ENCODE peak calls at places on chromosomes 1 and 21, in seven cellular contexts. M is CD4-positive, alpha-beta memory T cell; W is CD8-positive, alpha-beta T cell; B is left ventricle myocardium inferior; D is fibroblast of lung; C is cardiac muscle cell; O is keratinocyte. L is an unnamed sample.

GRCh38 chr21:35686156-35686555 is 374.2 kb downstream of the SETD4 start:
- DNase-seq in D (no peak), C (no peak), O (no peak), B (no peak), M (no peak), W (no peak), L (no peak)

GRCh38 chr1:1623181-1623630 is 7.9 kb downstream of the MIB2 start:
- DNase-seq in C (no peak), B (no peak), M (no peak), O (no peak), D (no peak), W (no peak), L (no peak)

GRCh38 chr1:229006121-229006870 is 264.6 kb upstream of the RAB4A start:
- DNase-seq in O (no peak), B (no peak), M (no peak), W (no peak), C (peak), D (no peak), L (no peak)

GRCh38 chr1:205424881-205425635 is 3.2 kb upstream of the LEMD1 start:
- DNase-seq in W (no peak), C (no peak), D (no peak), B (no peak), M (no peak), O (no peak), L (no peak)

GRCh38 chr1:832136-832535 is 91.6 kb upstream of the SAMD11 start:
- DNase-seq in D (no peak), W (no peak), B (no peak), M (no peak), C (no peak), O (no peak), L (no peak)

GRCh38 chr1:171715813-171716251 is 26.0 kb downstream of the VAMP4 start:
- DNase-seq in C (peak), O (no peak), M (no peak), W (no peak), B (no peak), D (peak), L (no peak)

GRCh38 chr1:234593109-234593508 is 16.9 kb downstream of the IRF2BP2 start:
- DNase-seq in B (no peak), W (no peak), D (no peak), M (no peak), O (no peak), C (no peak), L (no peak)

GRCh38 chr1:41712687-41713086 is 206.0 kb downstream of the HIVEP3 start:
- DNase-seq in B (peak), O (no peak), C (no peak), M (no peak), W (no peak), D (no peak), L (peak)

GRCh38 chr21:21085206-21085605 is 87.0 kb downstream of the NCAM2 start:
- DNase-seq in B (no peak), O (no peak), C (no peak), W (no peak), M (no peak), D (no peak), L (no peak)

GRCh38 chr21:23963454-23963853 is 1643.8 kb downstream of the MRPL39 start:
- DNase-seq in O (no peak), W (no peak), D (no peak), C (no peak), M (no peak), B (no peak), L (no peak)

GRCh38 chr1:234533975-234534876 is 55.2 kb upstream of the TARBP1 start:
- DNase-seq in C (peak), D (peak), M (no peak), O (no peak), B (peak), W (no peak), L (peak)

GRCh38 chr1:67749844-67750689 is 65.1 kb downstream of the GADD45A start:
- DNase-seq in D (peak), B (no peak), W (no peak), O (no peak), M (no peak), C (peak), L (no peak)

GRCh38 chr1:31161571-31161970 is 78.1 kb downstream of the NKAIN1 start:
- DNase-seq in C (peak), D (no peak), M (no peak), W (no peak), O (no peak), B (no peak), L (no peak)

GRCh38 chr1:11646317-11646716 is 7.9 kb downstream of the FBXO2 start:
- DNase-seq in M (no peak), B (no peak), W (no peak), C (no peak), O (no peak), D (no peak), L (no peak)

GRCh38 chr1:60227581-60228252 is 154.1 kb upstream of the C1orf87 start:
- DNase-seq in D (peak), O (no peak), C (peak), W (no peak), M (no peak), B (no peak), L (no peak)

GRCh38 chr21:36901575-36901974 is 64.9 kb downstream of the HLCS start:
- DNase-seq in W (no peak), C (no peak), D (no peak), O (no peak), B (no peak), M (no peak), L (no peak)

GRCh38 chr1:156797212-156797871 is 19.3 kb downstream of the SH2D2A start:
- DNase-seq in B (no peak), W (peak), M (peak), D (peak), O (no peak), C (peak), L (no peak)

GRCh38 chr1:16618719-16619118 is 5.4 kb upstream of the NBPF1 start:
- DNase-seq in D (no peak), B (no peak), M (no peak), C (no peak), O (no peak), W (no peak), L (peak)

GRCh38 chr1:107171378-107171777 is 30.5 kb downstream of the NTNG1 start:
- DNase-seq in C (no peak), M (no peak), D (no peak), B (no peak), O (no peak), W (no peak), L (no peak)

GRCh38 chr1:81304187-81304586 is 496.5 kb upstream of the ADGRL2 start:
- DNase-seq in O (no peak), C (peak), B (no peak), D (peak), W (no peak), M (no peak), L (no peak)

GRCh38 chr1:247294282-247294681 is 37.4 kb downstream of the ZNF496 start:
- DNase-seq in C (peak), M (no peak), O (no peak), W (no peak), B (no peak), D (peak), L (no peak)

GRCh38 chr1:2314297-2314802 is 77.0 kb downstream of the MORN1 start:
- DNase-seq in W (no peak), M (peak), B (peak), D (peak), O (peak), C (peak), L (peak)

GRCh38 chr1:200737647-200738296 is 921 bp upstream of the CAMSAP2 start:
- DNase-seq in O (no peak), C (no peak), D (no peak), M (no peak), B (no peak), W (no peak), L (no peak)

GRCh38 chr1:200739499-200740290 is 1.0 kb downstream of the CAMSAP2 start:
- DNase-seq in W (no peak), D (no peak), O (no peak), B (no peak), C (peak), M (no peak), L (peak)

GRCh38 chr1:200738733-200739498 is at the start of gene CAMSAP2:
- DNase-seq in C (peak), W (peak), B (peak), O (no peak), M (peak), D (peak), L (peak)

GRCh38 chr1:200740291-200741212 is 1.9 kb downstream of the CAMSAP2 start:
- DNase-seq in M (no peak), B (no peak), C (peak), W (no peak), O (no peak), D (peak), L (no peak)

DNA sequence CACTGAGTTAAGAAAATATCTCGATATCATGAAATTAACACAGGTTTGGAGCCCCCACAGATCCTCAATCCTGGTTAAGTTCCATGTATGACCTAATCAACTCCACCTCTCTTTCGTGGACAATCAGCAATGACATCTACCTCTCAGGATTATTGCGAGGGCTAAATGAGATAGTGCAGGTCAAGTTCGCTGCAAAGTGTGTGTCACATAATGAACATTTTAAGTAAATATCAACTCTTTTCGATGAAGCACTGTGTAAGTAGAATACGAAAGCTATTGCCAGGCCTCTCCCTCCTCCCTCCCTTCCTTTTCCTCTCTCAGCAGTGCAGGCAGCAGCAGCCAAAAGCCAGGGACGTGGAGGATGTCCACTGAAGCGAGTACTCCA is 353 bp upstream of the CAMSAP2 start:
- DNase-seq in B (no peak), M (no peak), D (no peak), C (peak), O (no peak), W (no peak), L (no peak)
- H3K27ac ChIP-seq in B (peak), M (no peak), D (peak), C (peak), O (peak), W (peak), L (no peak)

GRCh38 chr1:27536767-27537166 is 46.8 kb upstream of the WASF2 start:
- DNase-seq in O (no peak), C (peak), W (no peak), B (peak), D (peak), M (peak), L (peak)

GRCh38 chr1:27535386-27535785 is 45.4 kb upstream of the WASF2 start:
- DNase-seq in W (no peak), B (no peak), M (no peak), O (no peak), D (no peak), C (no peak), L (no peak)

GRCh38 chr1:27536004-27536757 is 46.2 kb upstream of the WASF2 start:
- DNase-seq in O (no peak), W (no peak), B (no peak), C (no peak), D (no peak), M (no peak), L (no peak)

GRCh38 chr1:27539901-27540861 is 50.2 kb upstream of the WASF2 start:
- DNase-seq in O (peak), M (peak), C (no peak), B (no peak), D (no peak), W (no peak), L (no peak)

GRCh38 chr1:27538793-27539192 is 48.8 kb upstream of the WASF2 start:
- DNase-seq in W (no peak), O (no peak), M (peak), B (no peak), D (peak), C (peak), L (no peak)
- H3K27ac ChIP-seq in W (no peak), O (peak), M (no peak), B (peak), D (peak), C (peak), L (peak)

GRCh38 chr1:165902565-165902964 is 75.2 kb downstream of the UCK2 start:
- DNase-seq in O (no peak), C (no peak), W (no peak), M (no peak), D (no peak), B (no peak), L (no peak)

GRCh38 chr1:165898837-165899236 is 71.4 kb downstream of the UCK2 start:
- DNase-seq in B (no peak), C (peak), W (no peak), O (peak), M (no peak), D (peak), L (peak)

GRCh38 chr1:165897326-165898303 is 70.2 kb downstream of the UCK2 start:
- DNase-seq in D (peak), M (no peak), O (no peak), B (no peak), C (peak), W (no peak), L (no peak)

GRCh38 chr1:165900576-165901380 is 73.4 kb downstream of the UCK2 start:
- DNase-seq in O (no peak), M (no peak), B (no peak), C (peak), W (no peak), D (peak), L (no peak)

GRCh38 chr1:165899461-165899941 is 72.1 kb downstream of the UCK2 start:
- DNase-seq in B (no peak), W (no peak), C (no peak), M (no peak), D (no peak), O (no peak), L (peak)
- H3K27ac ChIP-seq in B (peak), W (no peak), C (peak), M (no peak), D (peak), O (peak), L (peak)

DNA sequence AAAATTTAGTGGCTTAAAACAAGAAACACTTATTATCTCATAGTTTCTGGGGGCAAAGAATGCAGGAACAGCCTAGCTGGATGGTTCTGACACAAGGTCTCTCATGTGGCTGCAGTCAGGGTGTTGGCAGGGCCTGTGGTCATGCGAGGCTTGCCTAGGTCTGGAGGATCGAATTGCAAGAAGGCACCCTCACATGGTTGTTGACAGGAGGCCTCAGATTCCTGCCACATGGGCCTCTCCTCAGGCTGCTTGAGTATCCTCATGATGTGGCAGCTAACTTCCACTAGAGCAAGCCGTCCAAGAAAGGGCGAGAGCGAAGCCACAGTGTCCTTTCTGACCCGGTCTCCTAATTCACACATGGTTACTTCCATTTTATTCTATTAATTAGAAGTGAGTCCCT is 6.2 kb upstream of the NRIP1 start:
- DNase-seq in D (no peak), W (no peak), M (no peak), O (no peak), C (no peak), B (no peak), L (no peak)
- H3K27ac ChIP-seq in D (no peak), W (no peak), M (no peak), O (no peak), C (no peak), B (no peak), L (no peak)

GRCh38 chr1:242016518-242016917 is 17.6 kb upstream of the MAP1LC3C start:
- DNase-seq in M (no peak), D (no peak), C (no peak), O (no peak), W (no peak), B (no peak), L (no peak)

GRCh38 chr1:242011879-242012674 is 13.2 kb upstream of the MAP1LC3C start:
- DNase-seq in O (no peak), B (no peak), D (no peak), W (no peak), M (no peak), C (no peak), L (no peak)

GRCh38 chr1:242019018-242019417 is 20.1 kb upstream of the MAP1LC3C start:
- DNase-seq in D (no peak), O (no peak), C (peak), W (no peak), M (no peak), B (no peak), L (no peak)

DNA sequence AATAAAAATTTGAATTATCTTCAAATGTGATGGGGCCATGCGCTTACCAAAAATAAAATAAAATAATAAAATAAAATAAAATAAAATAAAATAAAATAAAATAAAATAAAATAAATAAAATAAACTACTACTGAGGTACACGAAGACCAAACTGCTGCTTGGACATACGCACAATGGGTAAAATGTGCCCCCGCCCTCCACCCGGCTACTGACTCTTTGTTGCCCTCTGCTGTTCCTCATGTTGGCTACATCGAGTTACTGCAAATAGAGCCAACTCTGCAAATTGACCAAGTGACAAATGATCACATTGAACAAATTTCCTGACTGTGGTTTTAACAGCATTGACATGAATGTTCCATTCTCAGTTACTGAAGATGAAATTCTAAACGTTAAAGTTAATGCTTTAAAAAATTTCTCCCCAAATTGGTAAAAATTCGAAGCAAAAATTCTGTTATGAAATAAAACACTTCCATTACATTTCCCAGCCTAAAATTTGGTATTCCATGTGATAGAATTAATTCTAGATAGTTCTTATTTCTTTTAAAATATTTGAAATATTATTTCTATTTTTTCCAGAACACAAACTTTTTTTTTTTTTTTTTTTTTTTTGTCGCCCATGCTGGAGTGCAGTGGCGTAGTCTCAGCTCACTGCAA is 18.8 kb upstream of the MAP1LC3C start:
- DNase-seq in C (peak), W (no peak), M (no peak), B (peak), D (peak), O (no peak), L (peak)
- H3K27ac ChIP-seq in C (no peak), W (no peak), M (no peak), B (no peak), D (no peak), O (no peak), L (no peak)

GRCh38 chr1:233289676-233290075 is 5.8 kb downstream of the PCNX2 start:
- DNase-seq in C (no peak), D (no peak), M (no peak), W (no peak), B (no peak), O (no peak), L (no peak)
- H3K27ac ChIP-seq in C (no peak), D (no peak), M (no peak), W (no peak), B (no peak), O (no peak), L (no peak)

DNA sequence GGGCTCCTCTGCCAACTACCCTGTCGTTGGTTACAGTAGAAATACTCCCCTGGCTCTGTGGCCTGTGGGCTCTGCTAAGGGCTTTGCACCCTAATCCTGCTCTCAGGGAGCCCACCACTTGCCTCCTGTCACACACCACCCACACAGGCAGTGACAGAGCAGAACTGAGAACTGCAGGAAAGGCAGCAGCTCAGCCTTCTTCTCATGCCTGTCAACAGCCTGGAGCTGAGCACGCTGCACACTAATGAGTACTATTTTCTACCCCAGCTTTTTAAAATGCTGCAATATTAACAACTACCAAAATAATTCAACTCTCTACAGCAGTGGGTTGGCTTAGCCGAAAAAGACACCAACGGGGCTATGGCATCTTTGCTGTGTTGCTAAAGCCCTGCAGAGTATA is 8.4 kb upstream of the DPT start:
- DNase-seq in W (no peak), O (no peak), B (no peak), C (no peak), D (no peak), M (no peak), L (no peak)
- H3K27ac ChIP-seq in W (no peak), O (no peak), B (peak), C (peak), D (no peak), M (no peak), L (no peak)

L was measured in heart right ventricle.